ENCODE peak calls at places on chromosomes 16 and 17, in eight cellular contexts. W is stimulated activated CD4-positive, alpha-beta T cell treated with anti-CD3 and anti-CD28 coated beads, Interleukin-15, amount 100 ng/mL, for 48 hours; P is astrocyte of the cerebellum; Q is stimulated activated naive CD4-positive, alpha-beta T cell; U is A549; B is GM12891; Z is psoas muscle; K is activated T-helper 9 cell treated with anti-CD3 and anti-CD28 coated beads, Interleukin-2, amount 50 U/mL, for 16 hours. A is an unnamed sample.

GRCh38 chr17:8894673-8895578 is 27.5 kb upstream of the PIK3R6 start:
- DNase-seq in Z (no peak), P (peak), K (no peak), B (no peak), W (no peak), U (peak), Q (peak), A (no peak)

GRCh38 chr17:962166-962565 is 17.4 kb downstream of the NXN start:
- DNase-seq in B (no peak), Z (no peak), P (no peak), U (no peak), W (no peak), K (no peak), Q (no peak), A (no peak)

GRCh38 chr16:57367111-57367752 is 5.1 kb upstream of the CX3CL1 start:
- DNase-seq in B (no peak), Z (no peak), K (no peak), W (no peak), P (no peak), Q (no peak), U (no peak), A (no peak)

GRCh38 chr17:55294042-55294751 is 29.4 kb downstream of the HLF start:
- DNase-seq in K (no peak), Z (no peak), B (no peak), P (no peak), U (no peak), W (no peak), Q (no peak), A (no peak)

GRCh38 chr16:51067352-51067751 is 83.7 kb downstream of the SALL1 start:
- DNase-seq in Z (no peak), B (no peak), U (no peak), K (no peak), W (no peak), P (no peak), Q (no peak), A (no peak)

GRCh38 chr16:53445534-53445933 is 11.3 kb downstream of the RBL2 start:
- DNase-seq in U (no peak), Q (no peak), P (no peak), W (no peak), B (no peak), K (no peak), Z (no peak), A (no peak)

GRCh38 chr17:63701477-63702222 is 1.7 kb upstream of the LIMD2 start:
- DNase-seq in W (peak), Z (no peak), K (peak), B (peak), P (no peak), U (no peak), Q (peak), A (no peak)

GRCh38 chr16:1650131-1650530 is 27.9 kb upstream of the JPT2 start:
- DNase-seq in B (no peak), K (no peak), W (no peak), Q (no peak), P (no peak), U (no peak), Z (no peak), A (no peak)

GRCh38 chr17:81067331-81067730 is 32.4 kb downstream of the BAIAP2 start:
- DNase-seq in P (peak), B (no peak), W (no peak), K (no peak), Q (no peak), Z (no peak), U (no peak), A (no peak)

GRCh38 chr17:19379306-19380075 is 1.2 kb downstream of the MAPK7 start:
- DNase-seq in K (no peak), P (no peak), B (no peak), W (no peak), Z (no peak), Q (no peak), U (no peak), A (no peak)

A was measured in gastrocnemius medialis.